ENCODE peak calls at places on chromosomes 6 and 20, in nine cellular contexts. K, O, R, P, S, C, Q, H and F are unnamed samples.

GRCh38 chr20:38748863-38749153 is 548 bp downstream of the ACTR5 start:
- DNase-seq in Q (no peak), K (peak; percentile 55), S (no peak), H (no peak), O (no peak), R (peak; percentile 65), C (peak; percentile 23), P (peak; percentile 52), F (no peak)

GRCh38 chr20:35171753-35172433 is at the start of gene PROCR:
- DNase-seq in K (peak; percentile 70), O (peak; percentile 85), Q (peak; percentile 91), R (peak; percentile 93), C (peak; percentile 91), P (peak; percentile 99), S (peak; percentile 94), H (no peak), F (peak; percentile 93)

GRCh38 chr6:12601881-12602280 is 114.7 kb upstream of the PHACTR1 start:
- DNase-seq in K (no peak), C (no peak), P (no peak), O (no peak), R (no peak), H (no peak), S (no peak), Q (peak; percentile 19), F (no peak)

GRCh38 chr20:62237772-62238568 is at the start of gene OSBPL2:
- DNase-seq in K (peak; percentile 96), H (peak; percentile 100), S (peak; percentile 96), R (peak; percentile 96), C (peak; percentile 99), O (peak; percentile 99), P (peak; percentile 98), Q (peak; percentile 98), F (peak; percentile 100)

GRCh38 chr20:10644458-10645204 is 29.2 kb downstream of the JAG1 start:
- DNase-seq in K (no peak), H (no peak), Q (no peak), C (no peak), S (no peak), R (peak; percentile 84), P (no peak), O (no peak), F (no peak)

GRCh38 chr6:21824431-21825180 is 231.1 kb downstream of the SOX4 start:
- DNase-seq in C (no peak), H (no peak), P (no peak), R (peak; percentile 87), O (no peak), K (peak; percentile 47), Q (no peak), S (no peak), F (no peak)

GRCh38 chr20:17765584-17765983 is 65.8 kb downstream of the BANF2 start:
- DNase-seq in Q (no peak), C (no peak), H (no peak), K (no peak), R (no peak), P (no peak), S (no peak), O (no peak), F (no peak)

GRCh38 chr6:127880452-127880851 is 20.4 kb downstream of the THEMIS start:
- DNase-seq in C (no peak), P (no peak), Q (no peak), H (no peak), O (no peak), R (peak; percentile 39), S (no peak), K (no peak), F (no peak)

GRCh38 chr6:3559561-3559960 is 102.7 kb upstream of the SLC22A23 start:
- DNase-seq in S (no peak), O (no peak), P (no peak), Q (no peak), K (no peak), C (no peak), H (no peak), R (no peak), F (no peak)

GRCh38 chr20:32463642-32464400 is 105.7 kb downstream of the ASXL1 start:
- DNase-seq in C (no peak), Q (no peak), P (no peak), O (no peak), R (peak; percentile 23), K (no peak), H (peak; percentile 58), S (no peak), F (no peak)

GRCh38 chr6:52575490-52575868 is 1.4 kb downstream of the TRAM2 start:
- DNase-seq in H (no peak), Q (no peak), R (no peak), C (no peak), O (no peak), K (no peak), P (no peak), S (no peak), F (no peak)

GRCh38 chr6:12064125-12064524 is 52.0 kb downstream of the HIVEP1 start:
- DNase-seq in H (no peak), O (no peak), R (peak; percentile 9), P (no peak), C (no peak), S (peak; percentile 57), Q (no peak), K (no peak), F (no peak)

GRCh38 chr20:45070932-45071632 is 29.8 kb downstream of the KCNS1 start:
- DNase-seq in H (no peak), O (no peak), K (no peak), P (peak; percentile 76), Q (no peak), R (no peak), C (no peak), S (peak; percentile 48), F (peak; percentile 91)

GRCh38 chr6:157663261-157663660 is 159.8 kb upstream of the SNX9 start:
- DNase-seq in C (no peak), R (no peak), K (no peak), S (no peak), O (no peak), H (no peak), P (no peak), Q (no peak), F (no peak)

GRCh38 chr6:104483225-104483834 is 376.4 kb downstream of the HACE1 start:
- DNase-seq in O (no peak), P (peak; percentile 47), H (no peak), R (peak; percentile 74), C (no peak), S (no peak), Q (no peak), K (no peak), F (peak; percentile 19)

GRCh38 chr6:41700577-41701347 is 34.6 kb downstream of the TFEB start:
- DNase-seq in R (peak; percentile 34), K (no peak), C (no peak), O (peak; percentile 59), Q (peak; percentile 43), P (no peak), S (no peak), H (no peak), F (no peak)

GRCh38 chr6:118509009-118509617 is 39.0 kb upstream of the PLN start:
- DNase-seq in Q (peak; percentile 43), H (no peak), P (peak; percentile 43), C (no peak), R (peak; percentile 71), K (peak; percentile 50), S (peak; percentile 19), O (peak; percentile 45), F (peak; percentile 9)

GRCh38 chr6:120675886-120676285 is 658.4 kb downstream of the TBC1D32 start:
- DNase-seq in K (no peak), P (no peak), Q (no peak), C (no peak), S (no peak), R (no peak), O (no peak), H (no peak), F (no peak)

GRCh38 chr6:153058909-153059308 is 56.4 kb upstream of the MTRF1L start:
- DNase-seq in S (no peak), K (no peak), C (no peak), P (no peak), H (no peak), Q (no peak), R (no peak), O (no peak), F (no peak)

GRCh38 chr6:79646006-79646405 is 14.9 kb downstream of the SH3BGRL2 start:
- DNase-seq in K (no peak), C (no peak), S (no peak), P (no peak), O (no peak), H (no peak), R (peak; percentile 74), Q (no peak), F (no peak)

GRCh38 chr20:24681634-24682495 is 212.4 kb downstream of the SYNDIG1 start:
- DNase-seq in Q (no peak), O (no peak), S (no peak), C (no peak), P (no peak), H (no peak), R (peak; percentile 37), K (no peak), F (no peak)

GRCh38 chr6:135686784-135687301 is 164.7 kb upstream of the PDE7B start:
- DNase-seq in C (no peak), Q (no peak), P (no peak), O (no peak), S (peak; percentile 38), R (no peak), K (no peak), H (no peak), F (peak; percentile 8)

GRCh38 chr6:24991748-24992467 is 56.1 kb upstream of the RIPOR2 start:
- DNase-seq in K (peak; percentile 70), P (peak; percentile 76), O (peak; percentile 34), C (peak; percentile 37), S (no peak), H (peak; percentile 36), R (peak; percentile 81), Q (peak; percentile 42), F (peak; percentile 51)

GRCh38 chr6:107231243-107231642 is 115.9 kb upstream of the BEND3 start:
- DNase-seq in S (no peak), C (no peak), R (no peak), P (no peak), K (no peak), H (no peak), Q (no peak), O (no peak), F (no peak)

GRCh38 chr6:84356907-84357306 is 129.5 kb upstream of the CEP162 start:
- DNase-seq in S (no peak), R (no peak), P (no peak), K (no peak), Q (no peak), C (no peak), H (no peak), O (no peak), F (no peak)

GRCh38 chr6:157139054-157139708 is 184.1 kb downstream of the TMEM242 start:
- DNase-seq in S (no peak), P (peak; percentile 9), R (peak; percentile 34), H (no peak), O (peak; percentile 35), K (no peak), C (no peak), Q (no peak), F (no peak)

GRCh38 chr6:17902953-17903352 is 84.5 kb downstream of the KIF13A start:
- DNase-seq in R (no peak), P (no peak), C (no peak), K (no peak), H (no peak), O (no peak), S (no peak), Q (no peak), F (no peak)

GRCh38 chr6:106309766-106310373 is 15.7 kb downstream of the ATG5 start:
- DNase-seq in H (no peak), S (peak; percentile 25), O (no peak), K (no peak), C (no peak), Q (no peak), P (peak; percentile 50), R (peak; percentile 18), F (no peak)

GRCh38 chr20:38987777-38988176 is 25.6 kb downstream of the DHX35 start:
- DNase-seq in S (no peak), H (no peak), Q (no peak), P (no peak), O (no peak), K (no peak), R (no peak), C (no peak), F (no peak)

GRCh38 chr20:63520939-63521601 is 505 bp downstream of the PPDPF start:
- DNase-seq in O (peak; percentile 88), S (peak; percentile 55), K (no peak), H (peak; percentile 57), R (peak; percentile 61), Q (peak; percentile 65), P (peak; percentile 61), C (peak; percentile 78), F (no peak)